ENCODE peak calls at places on chromosome 11, in five cellular contexts. H is PC-9, V is HCT116, Z is endothelial cell of umbilical vein, Y is MM.1S. J is an unnamed sample.

GRCh38 chr11:68840661-68841653 is 759 bp downstream of the CPT1A start:
- DNase-seq in H (peak; percentile 62), Y (peak; percentile 57), Z (peak; percentile 51), V (no peak), J (peak; percentile 27)

GRCh38 chr11:62566247-62566646 is 7.4 kb downstream of the EEF1G start:
- DNase-seq in Z (no peak), H (no peak), Y (no peak), V (no peak), J (no peak)

GRCh38 chr11:95135155-95135554 is 45.5 kb downstream of the ENDOD1 start:
- DNase-seq in Y (no peak), Z (no peak), H (no peak), V (no peak), J (no peak)

GRCh38 chr11:877565-877964 is 33.0 kb downstream of the CHID1 start:
- DNase-seq in H (no peak), Z (no peak), Y (no peak), V (peak; percentile 75), J (no peak)

GRCh38 chr11:69716099-69716498 is 12.3 kb upstream of the FGF19 start:
- DNase-seq in H (no peak), Z (no peak), Y (no peak), V (no peak), J (no peak)

GRCh38 chr11:132475046-132475445 is 1057.3 kb downstream of the OPCML start:
- DNase-seq in V (no peak), Y (no peak), H (no peak), Z (no peak), J (peak; percentile 62)

GRCh38 chr11:116366980-116367640 is 405.7 kb downstream of the BUD13 start:
- DNase-seq in Y (no peak), H (no peak), V (no peak), Z (peak; percentile 58), J (peak; percentile 2)

GRCh38 chr11:63599211-63600122 is 14.8 kb downstream of the PLAAT3 start:
- DNase-seq in Y (no peak), Z (no peak), H (peak; percentile 22), V (no peak), J (peak; percentile 69)

GRCh38 chr11:57792060-57792541 is 30.5 kb downstream of the CTNND1 start:
- DNase-seq in V (no peak), Z (peak; percentile 46), H (no peak), Y (no peak), J (peak; percentile 42)

GRCh38 chr11:7004482-7004881 is 15.7 kb downstream of the ZNF214 start:
- DNase-seq in Z (peak; percentile 57), H (no peak), Y (no peak), V (no peak), J (peak; percentile 39)
- H2AFZ ChIP-seq in Z (peak overlapping the region; percentile 81), H (no peak overlapping the region), Y (no peak overlapping the region), V (no peak overlapping the region), J (peak overlapping the region; percentile 9)

GRCh38 chr11:79546366-79546765 is 105.5 kb upstream of the TENM4 start:
- DNase-seq in H (no peak), V (no peak), Y (no peak), Z (no peak), J (no peak)
- H3K4me2 ChIP-seq in H (no peak overlapping the region), V (no peak overlapping the region), Y (no peak overlapping the region), Z (no peak overlapping the region), J (no peak overlapping the region)

DNA sequence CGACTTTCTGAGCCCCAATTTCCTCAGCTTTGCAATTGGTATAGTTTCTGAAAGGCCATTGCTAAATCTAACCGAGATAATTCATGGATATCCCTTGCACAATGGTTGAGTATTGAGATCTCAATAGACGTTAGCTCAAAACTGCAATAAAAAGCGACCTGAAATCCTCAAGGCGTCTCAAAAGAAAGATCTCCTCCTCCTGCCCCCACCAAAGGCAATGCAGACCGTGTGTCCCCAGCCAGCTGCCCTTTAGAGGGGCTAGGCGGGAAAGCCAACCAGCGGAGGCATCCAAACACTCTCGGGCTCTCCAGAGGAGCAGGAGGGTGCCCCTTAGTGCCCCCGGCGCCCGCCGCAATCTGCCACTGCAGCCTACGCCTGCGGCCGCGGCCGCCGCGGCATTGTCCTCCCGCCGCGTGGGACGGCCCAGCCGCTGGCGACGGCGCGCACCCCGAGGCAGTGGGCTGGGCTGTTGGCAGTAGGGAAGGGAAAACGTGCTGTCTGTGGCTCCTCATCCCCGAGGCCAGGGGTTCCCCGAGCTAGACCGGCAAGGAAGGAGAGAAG is 1.4 kb upstream of the SLC6A5 start:
- DNase-seq in Y (no peak), Z (no peak), V (no peak), H (no peak), J (no peak)
- TF ChIP-seq EZH2 in Y (no peak), Z (peak; percentile 69), V (no peak), H (no peak), J (no peak)

DNA sequence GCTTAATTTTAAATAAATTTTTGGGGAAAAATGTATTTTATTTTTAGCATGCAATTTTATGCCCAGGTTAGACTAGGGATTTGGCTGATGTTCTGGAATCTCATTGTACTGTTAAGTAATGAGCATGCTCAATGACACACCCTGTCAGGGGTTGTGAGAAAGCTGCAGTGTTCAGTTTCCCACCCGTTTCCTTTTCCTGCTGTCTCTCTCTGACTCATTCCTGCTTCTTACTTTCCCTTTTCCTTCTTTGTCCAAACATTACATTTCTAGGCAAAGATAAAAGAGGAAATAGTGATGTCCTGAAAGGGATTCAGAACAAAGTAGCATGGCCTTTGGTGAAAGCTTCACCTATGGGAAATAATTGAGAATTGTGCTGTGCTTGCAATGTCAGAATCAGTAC is 22.7 kb downstream of the OOSP3 start:
- DNase-seq in H (peak; percentile 56), Z (peak; percentile 98), V (peak; percentile 22), Y (no peak), J (peak; percentile 37)
- H2AFZ ChIP-seq in H (no peak overlapping the region), Z (peak overlapping the region; percentile 19), V (peak overlapping the region; percentile 50), Y (no peak overlapping the region), J (no peak overlapping the region)

DNA sequence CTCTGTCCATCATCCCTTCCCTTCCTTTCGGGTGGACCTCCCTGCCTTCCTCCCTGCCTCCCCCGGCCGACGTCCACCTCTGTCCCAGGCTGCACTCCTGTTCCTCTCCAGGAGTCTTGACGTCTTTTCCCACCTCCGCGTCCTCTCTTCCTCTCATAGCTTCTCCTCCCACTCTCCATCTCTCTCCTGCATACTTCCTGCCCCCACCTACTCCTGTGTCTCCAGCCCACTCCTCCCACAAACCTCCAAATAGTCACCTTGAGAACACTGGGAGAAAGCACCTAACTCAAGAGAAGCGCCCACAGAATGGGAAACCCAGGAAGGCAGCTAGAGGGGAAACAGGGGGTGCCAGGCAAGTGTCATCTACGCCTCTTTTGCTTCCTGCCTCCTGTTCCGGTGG is 60.8 kb downstream of the PDE2A start:
- DNase-seq in Y (no peak), Z (no peak), V (no peak), H (no peak), J (no peak)
- H3K4me2 ChIP-seq in Y (no peak overlapping the region), Z (no peak overlapping the region), V (no peak overlapping the region), H (no peak overlapping the region), J (no peak overlapping the region)

DNA sequence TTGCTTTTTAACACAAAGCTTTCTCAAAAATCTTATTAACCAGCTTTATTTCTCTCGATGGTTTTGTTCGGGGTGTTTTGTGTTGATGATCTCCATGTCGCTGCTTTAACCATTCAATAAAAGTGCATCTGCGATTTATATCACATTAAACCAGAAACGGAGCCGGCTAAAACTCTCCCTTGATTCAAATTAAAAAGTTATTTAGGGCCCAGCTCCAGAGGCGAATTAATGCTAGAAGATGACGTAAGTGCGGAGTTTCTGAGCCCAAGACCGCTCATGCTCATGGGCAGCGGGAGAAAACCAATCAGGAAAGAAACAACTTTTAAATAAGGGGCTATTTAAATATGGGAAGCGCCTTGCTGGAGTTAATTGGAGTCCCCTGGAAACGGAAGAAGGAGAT is 1.6 kb upstream of the DBX1 start:
- DNase-seq in H (no peak), Y (no peak), Z (no peak), V (no peak), J (no peak)
- TF ChIP-seq EZH2 in H (no peak), Y (no peak), Z (no peak), V (no peak), J (no peak)

GRCh38 chr11:117641008-117641915 is 155.8 kb downstream of the DSCAML1 start:
- DNase-seq in Y (no peak), H (no peak), V (no peak), Z (no peak), J (no peak)

GRCh38 chr11:117644403-117645155 is 152.4 kb downstream of the DSCAML1 start:
- DNase-seq in Y (no peak), V (no peak), Z (no peak), H (no peak), J (no peak)

GRCh38 chr11:117642396-117642795 is 154.6 kb downstream of the DSCAML1 start:
- DNase-seq in Z (no peak), H (no peak), Y (no peak), V (no peak), J (no peak)

GRCh38 chr11:117646419-117646818 is 150.6 kb downstream of the DSCAML1 start:
- DNase-seq in Y (no peak), Z (no peak), H (no peak), V (no peak), J (no peak)

DNA sequence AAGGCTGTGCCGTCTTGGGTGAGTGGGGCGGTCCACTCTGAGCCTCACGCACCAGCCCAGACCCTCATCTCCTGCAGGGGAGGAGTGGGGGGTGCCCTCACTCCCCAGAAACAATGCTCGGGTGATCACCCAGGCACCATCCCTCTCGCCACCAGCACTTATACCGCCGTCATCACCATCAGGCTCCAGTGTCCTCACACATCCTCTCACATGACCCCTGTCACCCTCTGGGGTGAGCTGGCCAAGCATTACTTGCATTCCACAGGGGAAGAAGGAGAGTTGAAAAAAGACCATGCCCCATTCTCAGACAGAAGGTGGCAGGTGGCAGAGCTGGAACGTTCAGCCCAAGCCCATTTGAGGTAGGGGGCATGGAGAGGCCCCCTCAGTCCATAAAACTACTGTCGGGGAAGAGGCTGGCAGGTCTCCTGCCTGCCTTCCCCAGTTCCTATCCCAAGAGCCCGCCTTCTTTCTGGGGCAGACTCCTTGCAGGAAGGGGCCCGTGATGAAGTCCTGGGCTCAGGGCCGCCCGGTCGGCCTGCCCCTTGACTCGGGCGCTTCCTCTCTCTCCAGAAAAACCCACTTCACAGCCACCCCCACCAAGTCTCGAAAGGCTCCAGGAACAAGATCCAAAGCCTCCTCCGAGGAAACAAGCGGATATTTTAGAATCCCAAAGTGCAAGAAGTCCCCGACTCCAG is 153.3 kb downstream of the DSCAML1 start:
- DNase-seq in V (no peak), Z (no peak), H (no peak), Y (no peak), J (no peak)
- H2AFZ ChIP-seq in V (no peak overlapping the region), Z (no peak overlapping the region), H (no peak overlapping the region), Y (no peak overlapping the region), J (no peak overlapping the region)